ENCODE peak calls at places on chromosomes 11 and 22, in ten cellular contexts. L is lung; J is CD4-positive, alpha-beta memory T cell; O is upper lobe of right lung; H is H9; N is CD8-positive, alpha-beta T cell; I is AG04450; W is Panc1; R is naive thymus-derived CD4-positive, alpha-beta T cell; S is heart left ventricle. K is an unnamed sample.

GRCh38 chr11:102070766-102071165 is 23.5 kb downstream of the CFAP300 start:
- DNase-seq in L (no peak), J (no peak), O (no peak), H (no peak), N (no peak), I (no peak), W (no peak), R (no peak), S (no peak), K (no peak)

GRCh38 chr11:128686045-128686741 is 7.7 kb upstream of the FLI1 start:
- DNase-seq in L (no peak), J (no peak), O (no peak), H (peak; percentile 62), N (no peak), I (no peak), W (no peak), R (no peak), S (no peak), K (no peak)

GRCh38 chr11:107770546-107770945 is 58.7 kb upstream of the SLN start:
- DNase-seq in L (no peak), J (no peak), O (no peak), H (no peak), N (no peak), I (no peak), W (no peak), R (no peak), S (no peak), K (no peak)

GRCh38 chr11:64916040-64916847 is 765 bp downstream of the ATG2A start:
- DNase-seq in L (peak; percentile 60), J (peak; percentile 55), O (peak; percentile 78), H (peak; percentile 47), N (no peak), I (no peak), W (peak; percentile 51), R (no peak), S (peak; percentile 57), K (no peak)

GRCh38 chr22:30038219-30038618 is 42.0 kb upstream of the HORMAD2 start:
- DNase-seq in L (no peak), J (no peak), O (no peak), H (no peak), N (no peak), I (no peak), W (no peak), R (no peak), S (no peak), K (no peak)

GRCh38 chr22:21829523-21829922 is 37.9 kb downstream of the MAPK1 start:
- DNase-seq in L (no peak), J (no peak), O (no peak), H (no peak), N (no peak), I (no peak), W (no peak), R (no peak), S (no peak), K (no peak)

GRCh38 chr11:67632982-67633755 is 3.4 kb upstream of the NUDT8 start:
- DNase-seq in L (no peak), J (no peak), O (no peak), H (peak; percentile 27), N (no peak), I (no peak), W (no peak), R (no peak), S (no peak), K (no peak)

GRCh38 chr11:6219359-6219758 is 14.0 kb downstream of the C11orf42 start:
- DNase-seq in L (no peak), J (no peak), O (no peak), H (no peak), N (no peak), I (peak; percentile 48), W (peak; percentile 13), R (no peak), S (no peak), K (peak; percentile 81)

DNA sequence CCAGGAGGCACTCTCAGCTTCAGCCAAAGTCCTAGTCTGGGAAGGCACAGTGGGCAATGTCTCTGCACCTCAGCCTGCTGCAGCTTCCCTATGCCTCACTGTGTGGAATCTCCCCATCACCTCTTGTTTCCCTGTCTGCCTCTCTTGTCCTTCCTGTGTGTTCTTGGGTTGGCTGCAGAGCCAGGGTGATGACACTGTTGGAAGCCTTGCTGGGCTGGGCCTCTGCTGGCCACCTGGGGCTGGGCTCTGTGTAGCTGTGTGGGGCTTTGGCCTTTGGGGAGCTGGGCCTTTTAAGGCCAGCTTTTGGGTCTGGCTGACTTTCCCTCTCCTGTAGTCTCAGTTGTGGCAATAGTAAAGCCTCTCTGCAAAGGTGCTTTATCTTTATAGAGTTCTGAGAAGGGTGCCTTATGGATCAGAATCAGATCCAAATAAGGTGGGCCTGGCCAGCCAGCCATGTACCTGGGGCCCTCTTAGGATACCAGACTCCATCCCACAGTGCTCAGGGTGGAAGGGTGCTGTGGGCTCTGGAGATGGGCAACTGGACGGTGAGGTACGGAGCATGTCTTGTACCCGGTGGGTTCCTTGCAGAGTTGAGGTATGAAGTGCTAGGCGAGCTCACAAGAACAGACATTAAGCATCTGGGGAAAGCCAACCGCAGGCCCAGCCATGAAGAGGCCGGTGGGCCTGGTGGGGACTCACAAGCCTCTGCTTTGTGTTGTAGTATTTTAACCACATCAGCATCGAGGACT is 10.3 kb upstream of the RANBP1 start:
- DNase-seq in L (no peak), J (no peak), O (no peak), H (no peak), N (no peak), I (no peak), W (no peak), R (no peak), S (no peak), K (no peak)
- H3K27ac ChIP-seq in L (no peak overlapping the region), J (no peak overlapping the region), O (no peak overlapping the region), H (no peak overlapping the region), N (no peak overlapping the region), I (no peak overlapping the region), W (no peak overlapping the region), R (no peak overlapping the region), S (no peak overlapping the region), K (no peak overlapping the region)

GRCh38 chr11:34266987-34267386 is 90.8 kb downstream of the ABTB2 start:
- DNase-seq in L (no peak), J (no peak), O (no peak), H (no peak), N (no peak), I (no peak), W (no peak), R (no peak), S (no peak), K (no peak)

GRCh38 chr11:34267440-34267839 is 90.4 kb downstream of the ABTB2 start:
- DNase-seq in L (no peak), J (no peak), O (no peak), H (no peak), N (no peak), I (no peak), W (no peak), R (no peak), S (no peak), K (no peak)

GRCh38 chr11:34264266-34265110 is 93.3 kb downstream of the ABTB2 start:
- DNase-seq in L (no peak), J (no peak), O (no peak), H (no peak), N (no peak), I (no peak), W (no peak), R (no peak), S (no peak), K (no peak)

GRCh38 chr11:34263462-34264186 is 94.2 kb downstream of the ABTB2 start:
- DNase-seq in L (peak; percentile 75), J (no peak), O (peak; percentile 84), H (peak; percentile 47), N (no peak), I (peak; percentile 26), W (peak; percentile 81), R (no peak), S (no peak), K (peak; percentile 62)

DNA sequence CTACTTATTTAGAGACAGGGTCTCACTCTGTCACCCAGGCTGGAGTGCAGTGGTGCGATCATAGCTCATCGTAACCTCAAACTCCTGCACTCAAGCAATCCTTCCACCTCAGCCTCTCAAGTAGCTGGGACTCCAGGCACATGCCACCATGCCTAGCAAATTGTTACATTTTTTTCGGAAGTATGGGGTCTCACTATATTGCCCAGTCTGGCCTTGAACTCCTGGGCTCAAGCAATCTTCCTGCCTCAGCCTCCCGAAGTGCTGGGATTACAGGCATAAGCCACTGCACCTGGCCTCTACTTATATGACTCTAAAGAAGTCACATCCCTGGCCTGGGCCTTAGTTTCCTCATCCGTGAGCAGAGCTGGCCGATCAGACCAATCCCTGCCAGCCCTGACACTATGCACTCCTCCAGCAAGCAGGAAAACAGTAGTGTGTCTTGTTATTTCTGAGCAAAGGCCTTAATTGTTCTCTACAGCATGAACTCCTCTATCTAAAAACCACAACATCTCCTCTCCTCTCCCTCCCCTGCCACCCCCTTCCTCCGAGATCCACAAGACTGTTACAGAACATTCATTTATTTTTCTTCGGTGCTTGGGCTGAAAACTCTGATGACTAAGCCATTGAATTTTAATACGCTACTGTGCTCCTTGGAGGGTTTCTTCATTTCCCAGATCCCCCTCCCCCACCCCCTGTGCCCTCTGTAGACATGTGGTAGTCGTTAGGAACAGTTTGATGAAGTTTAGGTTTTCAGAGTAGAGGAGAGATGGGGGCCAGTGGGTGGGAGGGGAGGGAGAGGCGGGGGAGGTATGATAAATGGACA is 91.5 kb downstream of the ABTB2 start:
- DNase-seq in L (no peak), J (no peak), O (no peak), H (no peak), N (no peak), I (peak; percentile 84), W (no peak), R (no peak), S (no peak), K (no peak)
- H3K27ac ChIP-seq in L (no peak overlapping the region), J (no peak overlapping the region), O (no peak overlapping the region), H (no peak overlapping the region), N (no peak overlapping the region), I (peak overlapping the region; percentile 39), W (peak overlapping the region; percentile 81), R (no peak overlapping the region), S (peak overlapping the region; percentile 33), K (no peak overlapping the region)

DNA sequence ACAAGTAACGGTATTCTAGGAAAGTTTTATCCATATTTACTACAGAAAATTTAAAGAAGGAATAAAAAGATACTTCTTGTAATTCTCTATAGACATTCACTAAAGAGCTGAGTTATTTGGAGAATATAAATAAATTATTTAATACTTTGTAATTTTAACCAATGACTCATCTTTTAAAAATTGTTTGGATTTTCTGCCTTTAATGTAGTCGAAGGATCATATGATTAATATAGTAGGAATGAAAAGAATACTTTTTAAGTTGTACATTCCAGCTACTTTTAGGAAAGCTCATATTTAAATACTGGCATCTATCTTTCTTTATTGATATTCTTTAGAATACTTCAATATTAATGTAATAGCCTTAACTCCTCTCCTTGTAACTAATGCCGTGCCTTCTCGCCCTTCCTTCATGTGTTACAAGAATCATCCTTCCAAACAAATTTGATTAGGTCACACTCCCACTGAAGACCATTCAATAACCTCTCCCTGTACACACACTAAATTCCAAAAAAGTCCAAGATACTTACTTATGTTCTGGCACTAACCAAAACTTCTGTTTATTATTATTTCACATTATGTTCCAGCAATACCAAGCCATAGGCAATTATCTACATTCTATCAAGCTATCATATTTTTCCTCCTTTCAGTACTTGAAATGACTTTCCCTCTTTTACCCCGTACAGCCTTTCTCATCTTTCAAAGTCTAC is 501.9 kb downstream of the CNTN5 start:
- DNase-seq in L (no peak), J (no peak), O (no peak), H (no peak), N (no peak), I (no peak), W (no peak), R (no peak), S (no peak), K (no peak)
- H3K27ac ChIP-seq in L (no peak overlapping the region), J (no peak overlapping the region), O (no peak overlapping the region), H (no peak overlapping the region), N (no peak overlapping the region), I (no peak overlapping the region), W (no peak overlapping the region), R (no peak overlapping the region), S (no peak overlapping the region), K (no peak overlapping the region)

GRCh38 chr22:25361899-25362214 is 142.4 kb downstream of the CRYBB2 start:
- DNase-seq in L (no peak), J (no peak), O (no peak), H (no peak), N (no peak), I (no peak), W (no peak), R (no peak), S (no peak), K (no peak)
- H3K27ac ChIP-seq in L (no peak overlapping the region), J (no peak overlapping the region), O (no peak overlapping the region), H (no peak overlapping the region), N (no peak overlapping the region), I (no peak overlapping the region), W (no peak overlapping the region), R (no peak overlapping the region), S (no peak overlapping the region), K (no peak overlapping the region)

K was measured in epithelial cell of prostate.